ENCODE peak calls at places on chromosomes 5 and 9, in seven cellular contexts. One of them, this sample, is unnamed.

GRCh38 chr9:120928720-120929389 is 2.3 kb upstream of the TRAF1 start:
- DNase-seq in IMR-90: no peak
- DNase-seq in GM12878: no peak
- DNase-seq in stomach: peak; percentile 83
- DNase-seq in breast epithelium: peak; percentile 66
- DNase-seq in esophagus muscularis mucosa: no peak
- DNase-seq in HCT116: no peak
- DNase-seq in this sample: peak; percentile 57

GRCh38 chr5:128237000-128237399 is 153.4 kb downstream of the SLC12A2 start:
- DNase-seq in breast epithelium: no peak
- DNase-seq in HCT116: no peak
- DNase-seq in IMR-90: no peak
- DNase-seq in GM12878: no peak
- DNase-seq in esophagus muscularis mucosa: peak; percentile 47
- DNase-seq in stomach: no peak
- DNase-seq in this sample: no peak

GRCh38 chr5:10059611-10060379 is 189.9 kb downstream of the ATPSCKMT start:
- DNase-seq in GM12878: no peak
- DNase-seq in stomach: no peak
- DNase-seq in breast epithelium: no peak
- DNase-seq in IMR-90: no peak
- DNase-seq in HCT116: no peak
- DNase-seq in esophagus muscularis mucosa: no peak
- DNase-seq in this sample: no peak

GRCh38 chr9:91395106-91395552 is 28.5 kb downstream of the NFIL3 start:
- DNase-seq in esophagus muscularis mucosa: no peak
- DNase-seq in IMR-90: peak; percentile 53
- DNase-seq in stomach: no peak
- DNase-seq in HCT116: no peak
- DNase-seq in breast epithelium: no peak
- DNase-seq in GM12878: no peak
- DNase-seq in this sample: no peak

GRCh38 chr5:172906436-172906835 is 52.8 kb upstream of the RPL26L1 start:
- DNase-seq in GM12878: peak; percentile 57
- DNase-seq in stomach: no peak
- DNase-seq in breast epithelium: no peak
- DNase-seq in esophagus muscularis mucosa: no peak
- DNase-seq in IMR-90: peak; percentile 80
- DNase-seq in HCT116: no peak
- DNase-seq in this sample: no peak

GRCh38 chr5:119743927-119744326 is 114.6 kb downstream of the FAM170A start:
- DNase-seq in IMR-90: peak; percentile 4
- DNase-seq in HCT116: peak; percentile 59
- DNase-seq in esophagus muscularis mucosa: no peak
- DNase-seq in stomach: no peak
- DNase-seq in GM12878: peak; percentile 48
- DNase-seq in breast epithelium: no peak
- DNase-seq in this sample: no peak

GRCh38 chr9:82563094-82563493 is 499.8 kb downstream of the RASEF start:
- DNase-seq in stomach: no peak
- DNase-seq in esophagus muscularis mucosa: no peak
- DNase-seq in GM12878: no peak
- DNase-seq in IMR-90: no peak
- DNase-seq in HCT116: no peak
- DNase-seq in breast epithelium: no peak
- DNase-seq in this sample: no peak

GRCh38 chr5:57277085-57277484 is 103.2 kb downstream of the GPBP1 start:
- DNase-seq in IMR-90: peak; percentile 40
- DNase-seq in HCT116: peak; percentile 13
- DNase-seq in GM12878: no peak
- DNase-seq in breast epithelium: no peak
- DNase-seq in stomach: no peak
- DNase-seq in esophagus muscularis mucosa: no peak
- DNase-seq in this sample: no peak

GRCh38 chr9:122186301-122186700 is 26.6 kb downstream of the MORN5 start:
- DNase-seq in HCT116: no peak
- DNase-seq in GM12878: no peak
- DNase-seq in esophagus muscularis mucosa: no peak
- DNase-seq in stomach: peak; percentile 33
- DNase-seq in IMR-90: no peak
- DNase-seq in breast epithelium: no peak
- DNase-seq in this sample: no peak

GRCh38 chr9:78026416-78026815 is 5.2 kb downstream of the GNAQ start:
- DNase-seq in GM12878: no peak
- DNase-seq in stomach: no peak
- DNase-seq in HCT116: no peak
- DNase-seq in IMR-90: no peak
- DNase-seq in breast epithelium: no peak
- DNase-seq in esophagus muscularis mucosa: no peak
- DNase-seq in this sample: no peak

GRCh38 chr5:115963566-115963965 is 1.3 kb downstream of the LVRN start:
- DNase-seq in stomach: no peak
- DNase-seq in esophagus muscularis mucosa: peak; percentile 87
- DNase-seq in GM12878: no peak
- DNase-seq in IMR-90: no peak
- DNase-seq in HCT116: no peak
- DNase-seq in breast epithelium: no peak
- DNase-seq in this sample: peak; percentile 19

GRCh38 chr5:125093776-125094175 is 347.3 kb upstream of the ZNF608 start:
- DNase-seq in stomach: no peak
- DNase-seq in HCT116: peak; percentile 47
- DNase-seq in breast epithelium: no peak
- DNase-seq in IMR-90: peak; percentile 92
- DNase-seq in esophagus muscularis mucosa: no peak
- DNase-seq in GM12878: no peak
- DNase-seq in this sample: no peak

GRCh38 chr5:158498959-158499679 is 600.6 kb downstream of the EBF1 start:
- DNase-seq in stomach: no peak
- DNase-seq in HCT116: no peak
- DNase-seq in IMR-90: no peak
- DNase-seq in GM12878: no peak
- DNase-seq in breast epithelium: no peak
- DNase-seq in esophagus muscularis mucosa: no peak
- DNase-seq in this sample: no peak

GRCh38 chr9:99076483-99077171 is 28.3 kb upstream of the TGFBR1 start:
- DNase-seq in esophagus muscularis mucosa: no peak
- DNase-seq in GM12878: no peak
- DNase-seq in stomach: no peak
- DNase-seq in IMR-90: no peak
- DNase-seq in HCT116: no peak
- DNase-seq in breast epithelium: no peak
- DNase-seq in this sample: no peak

DNA sequence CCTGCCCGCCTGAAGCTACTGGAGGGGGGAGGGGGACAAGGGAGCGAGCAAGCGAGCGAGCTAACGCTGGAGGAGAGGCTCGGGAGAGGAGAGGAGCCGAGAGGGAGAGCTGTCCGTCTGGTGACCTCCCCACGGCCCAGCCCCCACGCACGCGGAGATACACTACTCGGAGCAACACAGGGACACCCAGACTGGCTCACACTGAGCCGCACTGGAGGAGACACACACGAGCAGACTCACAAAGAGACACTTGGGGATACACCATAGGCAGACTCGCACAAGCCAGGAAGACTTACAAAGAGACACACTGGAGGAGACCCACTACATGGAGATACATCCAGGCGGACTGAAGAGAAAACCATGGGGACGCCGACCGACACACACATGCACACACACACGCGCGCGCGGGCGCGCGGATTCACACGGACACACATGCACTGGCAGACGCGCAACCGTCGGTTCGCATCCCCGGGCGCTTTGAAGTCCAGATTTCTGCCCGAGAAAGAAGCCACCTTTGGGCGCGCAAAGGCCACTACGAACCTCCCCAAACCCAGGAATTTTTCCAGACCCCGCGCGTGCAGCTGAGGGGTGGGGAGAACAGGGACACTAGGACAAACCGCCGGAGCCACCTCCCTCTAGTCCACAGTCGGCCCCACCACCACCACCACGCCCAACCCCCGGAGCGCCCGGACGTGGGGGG is 703 bp downstream of the CNTFR start:
- DNase-seq in esophagus muscularis mucosa: no peak
- DNase-seq in GM12878: no peak
- DNase-seq in HCT116: no peak
- DNase-seq in IMR-90: no peak
- DNase-seq in breast epithelium: no peak
- DNase-seq in stomach: no peak
- DNase-seq in this sample: peak; percentile 46
- H3K27me3 ChIP-seq in esophagus muscularis mucosa: peaks cover 96% of the 10 kb centered on the region
- H3K27me3 ChIP-seq in GM12878: peaks cover 32% of the 10 kb centered on the region
- H3K27me3 ChIP-seq in HCT116: peaks cover 13% of the 10 kb centered on the region
- H3K27me3 ChIP-seq in IMR-90: peaks cover 95% of the 10 kb centered on the region
- H3K27me3 ChIP-seq in breast epithelium: no peaks in the 10 kb centered on the region
- H3K27me3 ChIP-seq in stomach: peaks cover 81% of the 10 kb centered on the region
- H3K27me3 ChIP-seq in this sample: no peaks in the 10 kb centered on the region

DNA sequence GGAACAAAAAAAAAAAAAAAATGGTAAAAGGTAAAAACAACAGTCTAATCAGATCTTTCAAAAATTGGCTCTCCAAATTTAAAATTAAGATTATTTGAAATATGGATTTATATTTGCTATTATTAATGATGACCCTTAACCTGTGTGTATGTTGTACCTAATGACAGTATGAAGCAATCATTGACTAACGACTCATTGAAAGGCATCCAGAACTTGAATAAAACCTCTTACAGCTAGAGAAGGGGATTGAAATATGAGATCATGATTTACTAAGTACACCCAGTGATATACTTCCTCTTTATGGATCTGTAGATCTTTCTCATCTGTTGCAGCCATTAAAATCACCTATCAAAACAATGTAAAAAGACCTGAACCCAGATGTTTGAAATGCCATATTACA is 126.5 kb downstream of the RPS23 start:
- DNase-seq in stomach: no peak
- DNase-seq in breast epithelium: no peak
- DNase-seq in IMR-90: peak; percentile 26
- DNase-seq in GM12878: no peak
- DNase-seq in esophagus muscularis mucosa: no peak
- DNase-seq in HCT116: no peak
- DNase-seq in this sample: no peak
- TF ChIP-seq POLR2A in stomach: no peak
- TF ChIP-seq POLR2A in breast epithelium: no peak
- TF ChIP-seq POLR2A in IMR-90: no peak
- TF ChIP-seq POLR2A in GM12878: no peak
- TF ChIP-seq POLR2A in esophagus muscularis mucosa: no peak
- TF ChIP-seq POLR2A in HCT116: no peak
- TF ChIP-seq POLR2A in this sample: no peak

DNA sequence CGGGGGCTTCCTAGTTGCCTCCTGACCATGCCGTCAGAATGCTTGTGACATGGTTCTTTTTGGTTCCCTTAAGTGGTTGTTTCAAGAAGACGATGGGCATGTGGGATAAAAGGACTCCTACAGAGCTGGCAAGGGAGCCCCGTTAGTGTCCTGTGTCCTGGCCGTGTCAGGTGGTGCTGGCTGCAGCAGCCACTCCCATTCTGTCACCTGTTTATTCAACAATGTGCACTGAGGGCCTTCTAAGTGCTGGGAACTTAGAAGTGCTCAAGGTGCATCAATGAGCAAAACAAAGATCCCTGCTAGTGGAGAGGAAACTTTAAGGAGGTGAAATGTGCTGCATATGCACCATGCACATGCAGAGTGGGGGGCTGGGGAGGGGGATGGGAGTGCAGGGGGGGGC is 19.6 kb downstream of the LCP2 start:
- DNase-seq in IMR-90: no peak
- DNase-seq in GM12878: no peak
- DNase-seq in esophagus muscularis mucosa: no peak
- DNase-seq in stomach: no peak
- DNase-seq in breast epithelium: no peak
- DNase-seq in HCT116: no peak
- DNase-seq in this sample: no peak
- H3K4me1 ChIP-seq in IMR-90: no peaks in the 10 kb centered on the region
- H3K4me1 ChIP-seq in GM12878: peaks cover 37% of the 10 kb centered on the region
- H3K4me1 ChIP-seq in esophagus muscularis mucosa: peaks cover 14% of the 10 kb centered on the region
- H3K4me1 ChIP-seq in stomach: peaks cover 13% of the 10 kb centered on the region
- H3K4me1 ChIP-seq in breast epithelium: no peaks in the 10 kb centered on the region
- H3K4me1 ChIP-seq in HCT116: no peaks in the 10 kb centered on the region
- H3K4me1 ChIP-seq in this sample: no peaks in the 10 kb centered on the region

DNA sequence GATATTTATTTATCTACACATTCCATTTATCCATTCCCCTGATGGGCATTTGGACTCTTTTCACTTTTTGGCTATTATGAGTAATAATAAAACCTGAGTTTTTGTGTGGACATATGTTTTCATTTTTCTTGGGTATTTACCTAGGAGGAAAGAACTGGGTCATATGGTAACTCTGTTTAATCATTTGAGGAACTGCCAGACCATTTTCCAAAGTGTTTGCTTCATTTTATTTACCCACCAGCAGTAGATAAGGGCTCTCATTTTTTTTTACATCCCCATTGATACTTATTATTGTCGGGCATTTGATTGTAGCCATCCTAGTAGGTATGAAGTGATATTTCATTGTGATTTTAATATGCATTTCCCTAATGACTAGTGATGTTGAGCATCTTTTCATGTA is 7.7 kb upstream of the PTPDC1 start:
- DNase-seq in GM12878: no peak
- DNase-seq in HCT116: no peak
- DNase-seq in stomach: no peak
- DNase-seq in esophagus muscularis mucosa: no peak
- DNase-seq in breast epithelium: no peak
- DNase-seq in IMR-90: no peak
- DNase-seq in this sample: no peak
- H3K27me3 ChIP-seq in GM12878: no peaks in the 10 kb centered on the region
- H3K27me3 ChIP-seq in HCT116: no peaks in the 10 kb centered on the region
- H3K27me3 ChIP-seq in stomach: no peaks in the 10 kb centered on the region
- H3K27me3 ChIP-seq in esophagus muscularis mucosa: no peaks in the 10 kb centered on the region
- H3K27me3 ChIP-seq in breast epithelium: no peaks in the 10 kb centered on the region
- H3K27me3 ChIP-seq in IMR-90: no peaks in the 10 kb centered on the region
- H3K27me3 ChIP-seq in this sample: no peaks in the 10 kb centered on the region

DNA sequence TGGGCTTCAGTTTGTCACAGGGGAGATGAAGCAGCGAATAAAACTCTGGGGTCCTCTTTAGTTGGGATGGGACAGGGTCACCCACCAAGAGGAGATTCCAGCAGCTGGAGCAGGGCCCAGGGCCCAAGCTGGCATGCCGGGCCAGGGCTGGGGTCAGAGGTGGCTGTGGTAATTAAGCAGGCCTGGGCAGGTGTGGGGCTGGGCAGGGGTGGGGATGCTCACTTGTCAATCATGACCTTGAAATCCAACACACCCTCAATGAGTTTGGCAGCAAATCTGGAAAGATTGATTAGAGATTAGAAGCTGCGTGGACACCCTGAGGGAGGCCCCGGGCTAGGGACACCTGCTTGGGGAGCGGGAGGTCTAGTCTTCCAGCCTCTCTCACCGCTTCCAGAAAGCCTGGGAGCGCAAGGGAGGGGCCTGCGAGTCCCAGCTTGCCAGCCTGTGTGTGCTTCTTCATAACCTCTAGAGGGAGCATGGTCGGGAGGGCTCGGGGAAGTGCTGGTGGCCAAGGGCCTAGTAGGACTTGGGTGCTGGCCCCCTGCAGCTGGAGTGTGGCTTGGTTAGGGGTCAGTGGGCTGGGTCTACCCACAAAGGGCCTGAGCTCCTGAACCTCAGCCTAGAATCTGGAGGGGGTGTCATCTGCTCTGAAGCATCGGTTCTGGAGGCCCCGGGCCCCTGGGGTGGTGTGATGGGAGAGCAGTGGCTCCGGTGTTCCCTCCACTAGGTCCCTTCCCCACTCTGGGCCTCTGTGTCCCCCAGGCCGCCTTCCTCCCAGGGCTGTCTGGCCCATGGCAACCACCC is 7.6 kb downstream of the CRAT start:
- DNase-seq in IMR-90: peak; percentile 35
- DNase-seq in HCT116: peak; percentile 31
- DNase-seq in GM12878: no peak
- DNase-seq in breast epithelium: no peak
- DNase-seq in stomach: peak; percentile 63
- DNase-seq in esophagus muscularis mucosa: no peak
- DNase-seq in this sample: peak; percentile 46
- TF ChIP-seq POLR2A in IMR-90: no peak
- TF ChIP-seq POLR2A in HCT116: no peak
- TF ChIP-seq POLR2A in GM12878: no peak
- TF ChIP-seq POLR2A in breast epithelium: no peak
- TF ChIP-seq POLR2A in stomach: no peak
- TF ChIP-seq POLR2A in esophagus muscularis mucosa: no peak
- TF ChIP-seq POLR2A in this sample: no peak

This sample was measured in gastrocnemius medialis.